ENCODE peak calls at places on chromosome 20, in ten cellular contexts. One of them, this sample, is unnamed. For H3K36me3, the result is how much of the 10 kb centered on the place peaks cover.

GRCh38 chr20:46984391-46984790 is 89.7 kb downstream of the EYA2 start:
- DNase-seq in neuronal stem cell: no peak
- DNase-seq in SK-N-SH: no peak
- DNase-seq in HCT116: no peak
- DNase-seq in astrocyte: no peak
- DNase-seq in mesenchymal stem cell: no peak
- DNase-seq in osteoblast: no peak
- DNase-seq in neural progenitor cell: no peak
- DNase-seq in IMR-90: peak
- DNase-seq in DND-41: no peak
- DNase-seq in this sample: peak

GRCh38 chr20:2822073-2822472 is 5.9 kb downstream of the TMEM239 start:
- DNase-seq in IMR-90: peak
- DNase-seq in HCT116: no peak
- DNase-seq in astrocyte: peak
- DNase-seq in DND-41: peak
- DNase-seq in mesenchymal stem cell: no peak
- DNase-seq in neural progenitor cell: peak
- DNase-seq in SK-N-SH: no peak
- DNase-seq in neuronal stem cell: no peak
- DNase-seq in osteoblast: no peak
- DNase-seq in this sample: peak

GRCh38 chr20:49381558-49382493 is 100.6 kb downstream of the KCNB1 start:
- DNase-seq in neural progenitor cell: no peak
- DNase-seq in mesenchymal stem cell: no peak
- DNase-seq in HCT116: peak
- DNase-seq in SK-N-SH: peak
- DNase-seq in osteoblast: peak
- DNase-seq in neuronal stem cell: no peak
- DNase-seq in IMR-90: peak
- DNase-seq in astrocyte: peak
- DNase-seq in DND-41: no peak
- DNase-seq in this sample: peak

GRCh38 chr20:13336308-13337089 is 115.4 kb downstream of the ISM1 start:
- DNase-seq in IMR-90: peak
- DNase-seq in DND-41: no peak
- DNase-seq in astrocyte: no peak
- DNase-seq in HCT116: no peak
- DNase-seq in mesenchymal stem cell: no peak
- DNase-seq in neural progenitor cell: no peak
- DNase-seq in neuronal stem cell: no peak
- DNase-seq in osteoblast: no peak
- DNase-seq in SK-N-SH: no peak
- DNase-seq in this sample: peak

GRCh38 chr20:25738198-25738597 is 41.5 kb upstream of the ZNF337 start:
- DNase-seq in SK-N-SH: no peak
- DNase-seq in neuronal stem cell: no peak
- DNase-seq in DND-41: no peak
- DNase-seq in HCT116: no peak
- DNase-seq in osteoblast: no peak
- DNase-seq in neural progenitor cell: no peak
- DNase-seq in astrocyte: peak
- DNase-seq in mesenchymal stem cell: no peak
- DNase-seq in IMR-90: peak
- DNase-seq in this sample: peak

GRCh38 chr20:20130399-20130798 is 78.1 kb downstream of the CFAP61 start:
- DNase-seq in osteoblast: no peak
- DNase-seq in SK-N-SH: no peak
- DNase-seq in astrocyte: no peak
- DNase-seq in IMR-90: no peak
- DNase-seq in mesenchymal stem cell: peak
- DNase-seq in DND-41: no peak
- DNase-seq in neural progenitor cell: peak
- DNase-seq in HCT116: peak
- DNase-seq in neuronal stem cell: no peak
- DNase-seq in this sample: no peak

GRCh38 chr20:2693996-2694471 is 1.5 kb downstream of the EBF4 start:
- DNase-seq in HCT116: no peak
- DNase-seq in neural progenitor cell: peak
- DNase-seq in DND-41: no peak
- DNase-seq in astrocyte: no peak
- DNase-seq in neuronal stem cell: no peak
- DNase-seq in mesenchymal stem cell: no peak
- DNase-seq in osteoblast: peak
- DNase-seq in IMR-90: no peak
- DNase-seq in SK-N-SH: peak
- DNase-seq in this sample: no peak

GRCh38 chr20:47035191-47035590 is 140.5 kb downstream of the EYA2 start:
- DNase-seq in DND-41: no peak
- DNase-seq in SK-N-SH: peak
- DNase-seq in IMR-90: no peak
- DNase-seq in neural progenitor cell: no peak
- DNase-seq in HCT116: no peak
- DNase-seq in astrocyte: no peak
- DNase-seq in mesenchymal stem cell: no peak
- DNase-seq in neuronal stem cell: no peak
- DNase-seq in osteoblast: no peak
- DNase-seq in this sample: no peak

GRCh38 chr20:46088409-46089075 is 1.2 kb downstream of the NCOA5 start:
- DNase-seq in astrocyte: peak
- DNase-seq in mesenchymal stem cell: peak
- DNase-seq in IMR-90: peak
- DNase-seq in HCT116: no peak
- DNase-seq in neural progenitor cell: peak
- DNase-seq in SK-N-SH: no peak
- DNase-seq in neuronal stem cell: no peak
- DNase-seq in DND-41: peak
- DNase-seq in osteoblast: peak
- DNase-seq in this sample: peak

GRCh38 chr20:53915459-53916172 is 154.8 kb downstream of the BCAS1 start:
- DNase-seq in SK-N-SH: peak
- DNase-seq in neural progenitor cell: peak
- DNase-seq in osteoblast: peak
- DNase-seq in IMR-90: peak
- DNase-seq in DND-41: peak
- DNase-seq in astrocyte: peak
- DNase-seq in HCT116: peak
- DNase-seq in neuronal stem cell: peak
- DNase-seq in mesenchymal stem cell: peak
- DNase-seq in this sample: peak

GRCh38 chr20:2430538-2430937 is 40.1 kb downstream of the SNRPB start:
- DNase-seq in osteoblast: no peak
- DNase-seq in neuronal stem cell: no peak
- DNase-seq in DND-41: no peak
- DNase-seq in SK-N-SH: no peak
- DNase-seq in IMR-90: no peak
- DNase-seq in HCT116: no peak
- DNase-seq in neural progenitor cell: no peak
- DNase-seq in astrocyte: no peak
- DNase-seq in mesenchymal stem cell: no peak
- DNase-seq in this sample: no peak

GRCh38 chr20:63641146-63641791 is 12.0 kb downstream of the STMN3 start:
- DNase-seq in astrocyte: no peak
- DNase-seq in IMR-90: no peak
- DNase-seq in neural progenitor cell: no peak
- DNase-seq in mesenchymal stem cell: peak
- DNase-seq in DND-41: no peak
- DNase-seq in SK-N-SH: no peak
- DNase-seq in HCT116: no peak
- DNase-seq in neuronal stem cell: no peak
- DNase-seq in osteoblast: peak
- DNase-seq in this sample: no peak

GRCh38 chr20:3392756-3393155 is 14.7 kb downstream of the DNAAF9 start:
- DNase-seq in HCT116: no peak
- DNase-seq in IMR-90: no peak
- DNase-seq in mesenchymal stem cell: no peak
- DNase-seq in DND-41: no peak
- DNase-seq in neuronal stem cell: no peak
- DNase-seq in osteoblast: no peak
- DNase-seq in astrocyte: no peak
- DNase-seq in SK-N-SH: no peak
- DNase-seq in neural progenitor cell: no peak
- DNase-seq in this sample: no peak

DNA sequence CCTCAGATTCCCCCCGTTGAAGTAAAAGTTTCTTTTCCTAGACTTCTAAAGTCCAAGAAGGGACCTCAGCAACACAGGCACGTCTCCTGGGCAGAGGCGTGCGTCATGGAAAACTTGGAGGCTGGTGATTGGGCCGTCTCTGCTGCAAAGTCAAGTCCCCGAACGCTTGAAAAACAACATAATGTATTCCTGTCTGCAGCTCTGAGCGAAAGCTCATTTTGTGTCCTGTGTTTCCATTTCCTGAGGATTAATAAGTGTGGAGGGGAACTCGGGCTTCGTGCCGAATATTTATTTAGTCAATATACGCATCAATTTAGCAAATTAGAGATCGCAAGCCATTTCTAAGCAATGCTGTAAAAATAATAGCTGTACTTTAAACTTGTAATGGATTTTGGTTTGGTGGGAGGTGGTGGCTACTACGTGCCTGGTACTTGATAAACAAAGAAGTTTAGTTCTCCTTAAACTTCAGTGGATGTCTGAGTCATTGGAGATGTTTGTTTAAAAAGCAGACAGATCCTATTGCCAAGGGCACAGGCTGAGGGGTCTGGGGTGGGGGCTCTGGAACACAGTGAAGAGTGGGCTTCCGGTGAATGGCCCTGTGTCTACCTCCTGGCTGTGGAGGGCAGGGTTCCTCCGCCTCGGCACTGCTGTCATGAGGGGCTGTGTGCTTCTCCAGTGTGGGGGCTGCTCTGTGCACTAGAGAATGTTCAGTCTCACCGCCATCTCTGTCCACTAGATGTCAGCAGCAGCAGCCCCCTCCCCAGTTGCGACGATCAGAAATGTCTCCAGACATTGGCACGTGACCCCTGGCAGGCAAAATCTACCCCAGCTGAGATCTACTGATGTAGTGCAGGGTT is 21.8 kb downstream of the PCK1 start:
- DNase-seq in SK-N-SH: peak
- DNase-seq in DND-41: peak
- DNase-seq in HCT116: no peak
- DNase-seq in neuronal stem cell: no peak
- DNase-seq in mesenchymal stem cell: no peak
- DNase-seq in osteoblast: peak
- DNase-seq in astrocyte: peak
- DNase-seq in neural progenitor cell: peak
- DNase-seq in IMR-90: peak
- DNase-seq in this sample: peak
- H2AFZ ChIP-seq in SK-N-SH: no peak
- H2AFZ ChIP-seq in DND-41: no peak
- H2AFZ ChIP-seq in HCT116: no peak
- H2AFZ ChIP-seq in neuronal stem cell: peak
- H2AFZ ChIP-seq in mesenchymal stem cell: no peak
- H2AFZ ChIP-seq in osteoblast: no peak
- H2AFZ ChIP-seq in astrocyte: peak
- H2AFZ ChIP-seq in neural progenitor cell: no peak
- H2AFZ ChIP-seq in IMR-90: peak
- H2AFZ ChIP-seq in this sample: no peak

DNA sequence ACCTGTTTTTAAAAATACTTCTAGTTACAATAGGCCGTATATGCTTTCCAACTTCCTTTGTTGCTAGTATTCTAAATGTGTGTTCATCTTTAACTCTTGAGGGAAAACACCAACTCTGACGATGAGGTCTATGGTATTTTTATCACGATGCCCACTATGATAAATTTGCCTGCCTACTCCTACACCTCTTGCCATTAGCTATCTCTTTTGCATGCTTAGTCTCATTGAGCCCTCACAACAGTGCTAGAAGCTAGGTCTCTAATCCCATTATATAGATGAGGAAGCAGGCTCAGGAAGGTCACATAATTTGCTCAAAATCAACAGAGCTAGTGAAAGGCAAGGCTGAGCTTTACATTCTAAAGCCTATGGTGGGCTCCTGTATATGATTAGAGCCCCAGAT is 13.2 kb downstream of the AAR2 start:
- DNase-seq in mesenchymal stem cell: no peak
- DNase-seq in neuronal stem cell: no peak
- DNase-seq in astrocyte: no peak
- DNase-seq in osteoblast: no peak
- DNase-seq in DND-41: no peak
- DNase-seq in neural progenitor cell: peak
- DNase-seq in SK-N-SH: no peak
- DNase-seq in IMR-90: no peak
- DNase-seq in HCT116: no peak
- DNase-seq in this sample: no peak
- H3K36me3 ChIP-seq in mesenchymal stem cell: under half
- H3K36me3 ChIP-seq in neuronal stem cell: half or more
- H3K36me3 ChIP-seq in astrocyte: under half
- H3K36me3 ChIP-seq in osteoblast: under half
- H3K36me3 ChIP-seq in DND-41: half or more
- H3K36me3 ChIP-seq in neural progenitor cell: under half
- H3K36me3 ChIP-seq in SK-N-SH: half or more
- H3K36me3 ChIP-seq in IMR-90: half or more
- H3K36me3 ChIP-seq in HCT116: under half
- H3K36me3 ChIP-seq in this sample: under half

GRCh38 chr20:22404609-22405170 is 179.7 kb downstream of the FOXA2 start:
- DNase-seq in IMR-90: no peak
- DNase-seq in osteoblast: no peak
- DNase-seq in SK-N-SH: no peak
- DNase-seq in DND-41: no peak
- DNase-seq in neural progenitor cell: no peak
- DNase-seq in neuronal stem cell: no peak
- DNase-seq in astrocyte: no peak
- DNase-seq in HCT116: no peak
- DNase-seq in mesenchymal stem cell: no peak
- DNase-seq in this sample: peak
- H2AFZ ChIP-seq in IMR-90: no peak
- H2AFZ ChIP-seq in osteoblast: no peak
- H2AFZ ChIP-seq in SK-N-SH: no peak
- H2AFZ ChIP-seq in DND-41: no peak
- H2AFZ ChIP-seq in neural progenitor cell: no peak
- H2AFZ ChIP-seq in neuronal stem cell: no peak
- H2AFZ ChIP-seq in astrocyte: no peak
- H2AFZ ChIP-seq in HCT116: no peak
- H2AFZ ChIP-seq in mesenchymal stem cell: no peak
- H2AFZ ChIP-seq in this sample: no peak

DNA sequence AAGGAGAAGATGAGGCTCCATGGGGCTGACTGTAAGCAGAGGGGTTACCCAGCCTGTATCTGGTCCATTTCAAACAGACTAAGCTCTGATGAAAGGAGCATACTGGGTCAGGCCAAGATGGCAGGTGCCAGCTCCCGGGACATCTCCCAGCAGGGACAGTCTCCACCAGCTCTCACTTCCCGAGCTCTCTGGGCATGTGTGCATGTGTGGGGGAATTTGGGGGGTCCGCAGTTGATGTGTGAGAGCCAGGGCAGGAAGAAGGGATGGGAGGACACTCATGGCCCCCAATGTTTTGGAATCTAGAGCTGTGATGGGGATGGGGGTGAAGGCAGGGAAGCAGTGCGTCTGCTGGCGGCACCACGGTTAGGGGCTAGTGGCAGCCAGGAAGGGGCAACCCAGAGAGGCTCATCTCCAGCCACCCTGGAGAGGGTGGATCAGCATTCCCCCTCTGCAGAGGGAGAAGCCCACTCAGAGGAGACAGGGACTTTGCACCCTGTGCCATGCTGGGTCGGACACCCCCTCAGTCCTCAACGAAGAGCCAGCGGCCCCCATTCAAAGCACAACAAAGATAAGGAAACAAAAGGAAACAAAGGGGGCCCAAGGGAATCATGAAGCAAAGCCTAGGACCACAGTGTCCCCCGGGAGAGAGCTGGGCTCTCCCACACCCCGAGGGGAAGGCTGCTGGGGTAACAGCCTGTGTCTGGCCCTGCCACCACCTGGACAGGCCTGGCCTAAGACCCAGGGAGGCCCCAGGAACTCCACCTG is 52.4 kb downstream of the DSTN start:
- DNase-seq in neural progenitor cell: no peak
- DNase-seq in IMR-90: no peak
- DNase-seq in DND-41: no peak
- DNase-seq in neuronal stem cell: no peak
- DNase-seq in mesenchymal stem cell: no peak
- DNase-seq in osteoblast: peak
- DNase-seq in SK-N-SH: peak
- DNase-seq in HCT116: no peak
- DNase-seq in astrocyte: no peak
- DNase-seq in this sample: no peak
- H3K36me3 ChIP-seq in neural progenitor cell: under half
- H3K36me3 ChIP-seq in IMR-90: half or more
- H3K36me3 ChIP-seq in DND-41: half or more
- H3K36me3 ChIP-seq in neuronal stem cell: under half
- H3K36me3 ChIP-seq in mesenchymal stem cell: half or more
- H3K36me3 ChIP-seq in osteoblast: half or more
- H3K36me3 ChIP-seq in SK-N-SH: half or more
- H3K36me3 ChIP-seq in HCT116: under half
- H3K36me3 ChIP-seq in astrocyte: under half
- H3K36me3 ChIP-seq in this sample: half or more

This sample was measured in fibroblast of lung.